ENCODE peak calls at places on chromosomes 2 and 18, in five cellular contexts. C is hippocampal formation, S is brain microvascular endothelial cell, E is KBM-7, D is EL. V is an unnamed sample.

GRCh38 chr2:10770956-10771750 is 41.4 kb downstream of the PDIA6 start:
- DNase-seq in D (no peak), S (no peak), C (no peak), E (no peak), V (no peak)

GRCh38 chr2:66929632-66930385 is 467.3 kb upstream of the ETAA1 start:
- DNase-seq in S (peak), C (no peak), E (no peak), D (peak), V (no peak)

GRCh38 chr2:201273330-201273983 is 13.1 kb downstream of the CASP8 start:
- DNase-seq in S (no peak), D (no peak), E (no peak), C (no peak), V (no peak)

GRCh38 chr2:32652555-32653209 is 24.8 kb downstream of the TTC27 start:
- DNase-seq in C (no peak), S (no peak), D (peak), E (no peak), V (no peak)

GRCh38 chr18:79318142-79318673 is 77.5 kb upstream of the NFATC1 start:
- DNase-seq in E (no peak), D (no peak), S (no peak), C (no peak), V (no peak)

GRCh38 chr18:55794288-55795052 is 206.5 kb upstream of the TCF4 start:
- DNase-seq in E (no peak), D (no peak), S (no peak), C (no peak), V (no peak)

GRCh38 chr2:196170681-196171247 is 614 bp downstream of the STK17B start:
- DNase-seq in D (peak), E (peak), C (no peak), S (peak), V (no peak)

GRCh38 chr2:51410351-51410750 is 378.4 kb upstream of the NRXN1 start:
- DNase-seq in E (no peak), D (no peak), C (no peak), S (peak), V (no peak)

GRCh38 chr2:27216416-27217137 is 592 bp upstream of the CAD start:
- DNase-seq in D (no peak), E (no peak), C (no peak), S (no peak), V (no peak)

GRCh38 chr2:7044253-7045250 is 127.3 kb downstream of the RNF144A start:
- DNase-seq in C (peak), E (peak), S (peak), D (peak), V (peak)

V was measured in pulmonary artery endothelial cell.